ENCODE peak calls at places on chromosomes 3 and 15, in ten cellular contexts. S is psoas muscle, N is uterus, G is heart left ventricle, L is gastrocnemius medialis, P is pancreas, F is transverse colon, A is GM23338, T is breast epithelium, U is kidney. R is an unnamed sample. For H3K4me1, the result is how much of the 10 kb centered on the place peaks cover.

GRCh38 chr3:127734181-127734720 is 61.5 kb downstream of the ABTB1 start:
- DNase-seq in S (no peak), N (no peak), G (no peak), L (no peak), P (no peak), F (no peak), A (no peak), T (no peak), U (peak), R (no peak)

GRCh38 chr3:195129072-195129643 is 141.8 kb downstream of the XXYLT1 start:
- DNase-seq in S (no peak), N (no peak), G (no peak), L (no peak), P (no peak), F (no peak), A (no peak), T (no peak), U (no peak), R (no peak)

GRCh38 chr3:183466575-183466974 is 38.2 kb upstream of the MCF2L2 start:
- DNase-seq in S (no peak), N (no peak), G (no peak), L (no peak), P (no peak), F (no peak), A (peak), T (no peak), U (no peak), R (no peak)

GRCh38 chr3:159787191-159787590 is 201.4 kb upstream of the IL12A start:
- DNase-seq in S (no peak), N (no peak), G (no peak), L (no peak), P (no peak), F (peak), A (no peak), T (no peak), U (no peak), R (no peak)

GRCh38 chr3:187968883-187969580 is 184.9 kb upstream of the LPP start:
- DNase-seq in S (no peak), N (no peak), G (no peak), L (no peak), P (no peak), F (no peak), A (no peak), T (peak), U (no peak), R (no peak)

GRCh38 chr15:83943849-83944404 is 290.0 kb downstream of the ADAMTSL3 start:
- DNase-seq in S (no peak), N (no peak), G (no peak), L (no peak), P (no peak), F (no peak), A (no peak), T (no peak), U (no peak), R (no peak)

GRCh38 chr15:62770752-62771151 is 271.8 kb upstream of the TPM1 start:
- DNase-seq in S (peak), N (no peak), G (no peak), L (peak), P (no peak), F (no peak), A (no peak), T (no peak), U (no peak), R (no peak)

GRCh38 chr3:27568393-27568792 is 84.2 kb upstream of the SLC4A7 start:
- DNase-seq in S (peak), N (peak), G (peak), L (peak), P (no peak), F (peak), A (no peak), T (peak), U (peak), R (peak)

GRCh38 chr15:79661411-79661810 is 229.3 kb downstream of the MINAR1 start:
- DNase-seq in S (no peak), N (no peak), G (no peak), L (no peak), P (no peak), F (no peak), A (no peak), T (no peak), U (no peak), R (no peak)

GRCh38 chr3:103494512-103494911 is 1059.7 kb downstream of the ZPLD1 start:
- DNase-seq in S (no peak), N (no peak), G (no peak), L (no peak), P (no peak), F (no peak), A (no peak), T (no peak), U (no peak), R (no peak)

GRCh38 chr3:196735751-196736150 is 3.9 kb upstream of the PAK2 start:
- DNase-seq in S (no peak), N (no peak), G (no peak), L (no peak), P (no peak), F (no peak), A (no peak), T (no peak), U (no peak), R (no peak)

GRCh38 chr15:55360256-55360655 is 41.2 kb downstream of the PIGB start:
- DNase-seq in S (no peak), N (no peak), G (no peak), L (no peak), P (no peak), F (no peak), A (no peak), T (no peak), U (no peak), R (no peak)

GRCh38 chr3:45664558-45664957 is 24.6 kb upstream of the SACM1L start:
- DNase-seq in S (no peak), N (no peak), G (no peak), L (no peak), P (no peak), F (peak), A (no peak), T (peak), U (no peak), R (no peak)

GRCh38 chr3:126743350-126743749 is 39.3 kb downstream of the CHCHD6 start:
- DNase-seq in S (no peak), N (no peak), G (no peak), L (no peak), P (no peak), F (no peak), A (no peak), T (no peak), U (no peak), R (no peak)

GRCh38 chr3:128950223-128950938 is 43.5 kb downstream of the CFAP92 start:
- DNase-seq in S (no peak), N (no peak), G (no peak), L (no peak), P (no peak), F (no peak), A (peak), T (no peak), U (no peak), R (no peak)

GRCh38 chr3:150740733-150741496 is 22.1 kb downstream of the SIAH2 start:
- DNase-seq in S (no peak), N (no peak), G (no peak), L (no peak), P (no peak), F (no peak), A (no peak), T (no peak), U (no peak), R (no peak)

GRCh38 chr3:123909785-123910184 is 25.7 kb upstream of the MYLK start:
- DNase-seq in S (no peak), N (no peak), G (no peak), L (no peak), P (no peak), F (no peak), A (no peak), T (no peak), U (no peak), R (no peak)

GRCh38 chr15:50128266-50128665 is 9.2 kb upstream of the ATP8B4 start:
- DNase-seq in S (peak), N (peak), G (peak), L (peak), P (no peak), F (peak), A (peak), T (no peak), U (no peak), R (peak)

GRCh38 chr3:130677310-130677709 is 69.3 kb downstream of the PIK3R4 start:
- DNase-seq in S (no peak), N (no peak), G (no peak), L (no peak), P (no peak), F (no peak), A (no peak), T (no peak), U (no peak), R (no peak)

GRCh38 chr3:123244128-123244527 is 42.4 kb downstream of the SEC22A start:
- DNase-seq in S (no peak), N (no peak), G (no peak), L (no peak), P (no peak), F (no peak), A (no peak), T (no peak), U (no peak), R (no peak)

GRCh38 chr15:78059110-78059839 is 18.2 kb downstream of the TBC1D2B start:
- DNase-seq in S (no peak), N (no peak), G (no peak), L (no peak), P (no peak), F (no peak), A (no peak), T (no peak), U (no peak), R (no peak)

GRCh38 chr3:38567498-38567897 is 71.4 kb downstream of the EXOG start:
- DNase-seq in S (no peak), N (no peak), G (no peak), L (no peak), P (no peak), F (no peak), A (no peak), T (no peak), U (peak), R (no peak)

GRCh38 chr3:37967252-37967881 is 23.2 kb upstream of the VILL start:
- DNase-seq in S (peak), N (peak), G (no peak), L (no peak), P (no peak), F (peak), A (peak), T (no peak), U (peak), R (peak)

GRCh38 chr3:43062556-43063040 is 43.3 kb downstream of the POMGNT2 start:
- DNase-seq in S (no peak), N (no peak), G (no peak), L (no peak), P (no peak), F (no peak), A (peak), T (no peak), U (no peak), R (no peak)

GRCh38 chr3:11791339-11792200 is 55.1 kb downstream of the TAMM41 start:
- DNase-seq in S (no peak), N (no peak), G (no peak), L (no peak), P (no peak), F (no peak), A (no peak), T (no peak), U (no peak), R (no peak)

GRCh38 chr3:129775870-129776269 is 117.6 kb downstream of the TMCC1 start:
- DNase-seq in S (no peak), N (no peak), G (no peak), L (no peak), P (no peak), F (no peak), A (no peak), T (no peak), U (no peak), R (no peak)

GRCh38 chr15:96273317-96274086 is 57.0 kb upstream of the NR2F2 start:
- DNase-seq in S (no peak), N (no peak), G (no peak), L (no peak), P (no peak), F (no peak), A (no peak), T (no peak), U (no peak), R (no peak)

GRCh38 chr3:130340766-130341165 is 4.7 kb upstream of the COL6A5 start:
- DNase-seq in S (no peak), N (no peak), G (no peak), L (no peak), P (no peak), F (no peak), A (no peak), T (no peak), U (no peak), R (no peak)

GRCh38 chr3:42710323-42711021 is 7.9 kb upstream of the HHATL start:
- DNase-seq in S (no peak), N (no peak), G (no peak), L (no peak), P (no peak), F (no peak), A (no peak), T (no peak), U (no peak), R (no peak)

GRCh38 chr15:67537771-67538170 is 4.7 kb upstream of the MAP2K5 start:
- DNase-seq in S (no peak), N (no peak), G (no peak), L (no peak), P (no peak), F (no peak), A (no peak), T (no peak), U (no peak), R (no peak)

GRCh38 chr15:47708595-47708994 is 8.7 kb upstream of the SEMA6D start:
- DNase-seq in S (no peak), N (no peak), G (no peak), L (no peak), P (no peak), F (peak), A (no peak), T (no peak), U (no peak), R (no peak)

GRCh38 chr3:45701167-45701867 is 12.1 kb downstream of the SACM1L start:
- DNase-seq in S (no peak), N (no peak), G (no peak), L (no peak), P (no peak), F (no peak), A (peak), T (no peak), U (no peak), R (no peak)

GRCh38 chr3:105195260-105195659 is 171.4 kb upstream of the ALCAM start:
- DNase-seq in S (no peak), N (no peak), G (no peak), L (no peak), P (no peak), F (no peak), A (no peak), T (no peak), U (no peak), R (no peak)

GRCh38 chr3:65912647-65913046 is 126.1 kb downstream of the MAGI1 start:
- DNase-seq in S (no peak), N (no peak), G (no peak), L (no peak), P (no peak), F (no peak), A (no peak), T (no peak), U (no peak), R (no peak)

GRCh38 chr3:65914032-65914739 is 124.5 kb downstream of the MAGI1 start:
- DNase-seq in S (no peak), N (no peak), G (no peak), L (no peak), P (no peak), F (no peak), A (peak), T (no peak), U (no peak), R (no peak)

GRCh38 chr3:65919841-65920240 is 118.9 kb downstream of the MAGI1 start:
- DNase-seq in S (no peak), N (no peak), G (no peak), L (no peak), P (no peak), F (no peak), A (no peak), T (no peak), U (no peak), R (no peak)

GRCh38 chr3:65915477-65915876 is 123.2 kb downstream of the MAGI1 start:
- DNase-seq in S (no peak), N (no peak), G (no peak), L (no peak), P (no peak), F (no peak), A (no peak), T (no peak), U (no peak), R (no peak)

DNA sequence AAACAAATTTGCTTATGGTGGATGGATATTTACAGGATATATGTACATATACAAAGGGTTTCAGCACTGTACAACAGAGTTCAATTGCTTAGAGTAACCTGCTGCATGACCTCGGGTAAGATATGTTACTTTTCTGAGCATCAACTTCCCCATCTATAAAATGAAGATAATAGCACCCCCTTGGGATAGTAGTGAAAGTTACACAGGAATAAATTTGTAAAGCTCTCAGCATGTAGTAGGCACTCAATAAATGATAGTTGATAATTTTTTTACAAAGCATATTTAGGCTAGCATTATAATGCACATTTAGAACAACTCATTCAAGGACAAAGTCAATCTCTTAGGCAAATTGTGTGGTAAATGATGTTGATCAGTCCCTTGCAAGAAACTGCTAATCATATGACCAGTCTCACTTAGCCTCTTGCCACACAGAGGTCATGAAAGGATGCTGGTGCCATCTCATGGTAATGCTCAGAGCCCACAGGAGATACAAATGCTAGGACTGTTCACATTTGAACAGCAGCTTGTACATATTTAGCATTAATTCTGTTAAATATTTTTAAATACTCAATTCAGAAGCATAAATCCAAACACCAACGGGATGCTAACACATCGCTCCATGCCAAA is 123.9 kb downstream of the MAGI1 start:
- DNase-seq in S (no peak), N (no peak), G (no peak), L (no peak), P (no peak), F (no peak), A (peak), T (no peak), U (no peak), R (no peak)
- TF ChIP-seq CTCF in S (peak), N (no peak), G (no peak), L (no peak), P (no peak), F (no peak), A (peak), T (no peak), U (no peak), R (no peak)

GRCh38 chr15:88913850-88914169 is 631 bp upstream of the MFGE8 start:
- DNase-seq in S (no peak), N (no peak), G (no peak), L (no peak), P (no peak), F (no peak), A (no peak), T (no peak), U (no peak), R (no peak)
- H3K27ac ChIP-seq in S (peak), N (peak), G (peak), L (peak), P (no peak), F (no peak), A (peak), T (peak), U (no peak), R (peak)

GRCh38 chr3:119206611-119207511 is 33.5 kb downstream of the UPK1B start:
- DNase-seq in S (no peak), N (no peak), G (no peak), L (no peak), P (peak), F (no peak), A (peak), T (no peak), U (no peak), R (no peak)

GRCh38 chr3:119211193-119211592 is 29.5 kb downstream of the B4GALT4 start:
- DNase-seq in S (no peak), N (no peak), G (no peak), L (no peak), P (no peak), F (no peak), A (no peak), T (no peak), U (no peak), R (no peak)

GRCh38 chr3:119207512-119207875 is 33.2 kb downstream of the B4GALT4 start:
- DNase-seq in S (no peak), N (no peak), G (no peak), L (no peak), P (no peak), F (no peak), A (no peak), T (no peak), U (no peak), R (no peak)

GRCh38 chr3:119211803-119212202 is 28.9 kb downstream of the B4GALT4 start:
- DNase-seq in S (no peak), N (no peak), G (no peak), L (no peak), P (no peak), F (no peak), A (no peak), T (no peak), U (no peak), R (no peak)
- H3K4me1 ChIP-seq in S (under half), N (under half), G (under half), L (under half), P (under half), F (under half), A (under half), T (under half), U (under half), R (under half)

GRCh38 chr3:30277494-30277893 is 328.9 kb upstream of the TGFBR2 start:
- DNase-seq in S (no peak), N (no peak), G (no peak), L (no peak), P (no peak), F (no peak), A (no peak), T (no peak), U (no peak), R (no peak)

GRCh38 chr3:30271781-30272180 is 334.6 kb upstream of the TGFBR2 start:
- DNase-seq in S (no peak), N (no peak), G (no peak), L (no peak), P (no peak), F (no peak), A (no peak), T (no peak), U (no peak), R (no peak)

GRCh38 chr3:30268288-30268687 is 338.1 kb upstream of the TGFBR2 start:
- DNase-seq in S (no peak), N (no peak), G (no peak), L (no peak), P (no peak), F (no peak), A (no peak), T (no peak), U (no peak), R (no peak)

GRCh38 chr3:30269751-30270445 is 336.5 kb upstream of the TGFBR2 start:
- DNase-seq in S (no peak), N (no peak), G (no peak), L (no peak), P (no peak), F (no peak), A (no peak), T (no peak), U (no peak), R (no peak)

DNA sequence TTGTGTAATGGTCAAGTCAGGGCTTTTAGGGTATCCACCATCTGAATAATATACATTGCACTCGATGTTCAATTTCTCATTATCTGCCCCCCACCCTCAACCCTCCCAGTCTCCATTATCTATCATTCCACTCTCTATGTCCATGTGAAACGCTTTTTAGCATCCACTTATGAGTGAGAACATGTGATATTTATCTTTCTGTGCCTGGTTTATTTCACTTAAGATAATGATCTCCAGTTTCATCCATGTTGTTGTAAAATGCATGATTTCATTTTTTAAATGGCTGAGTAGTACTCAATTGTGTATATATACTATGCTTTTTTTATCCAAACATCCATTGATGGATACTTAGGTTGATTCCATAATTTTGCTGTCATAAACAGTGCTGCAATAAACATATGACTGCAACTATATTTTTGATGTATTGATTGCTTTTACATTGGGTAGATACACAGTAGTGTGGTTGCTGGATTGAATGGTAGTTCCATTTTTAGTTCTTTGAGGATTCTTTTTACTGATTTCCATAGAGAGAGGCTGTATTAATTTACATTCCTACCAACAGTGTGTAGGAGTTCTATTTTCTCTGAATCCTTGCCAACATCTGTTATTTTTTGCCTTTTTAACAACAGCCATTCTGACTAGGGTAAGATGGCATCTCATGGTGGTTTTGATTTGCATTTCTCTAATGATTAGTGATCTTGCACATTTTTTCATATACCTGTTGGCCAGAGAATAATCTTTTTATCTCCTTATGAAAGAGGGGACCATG is 332.9 kb upstream of the TGFBR2 start:
- DNase-seq in S (no peak), N (no peak), G (no peak), L (no peak), P (no peak), F (no peak), A (no peak), T (no peak), U (no peak), R (no peak)
- TF ChIP-seq CTCF in S (no peak), N (no peak), G (no peak), L (no peak), P (no peak), F (no peak), A (no peak), T (no peak), U (no peak), R (no peak)

R was measured in ascending aorta.